ENCODE peak calls at places on chromosomes 7 and 10, in seven cellular contexts. J is CD4-positive, alpha-beta T cell; O is lower lobe of right lung; A is uterus; I is PC-9; F is A549; B is H9. G is an unnamed sample.

GRCh38 chr10:3935933-3936359 is 150.9 kb upstream of the KLF6 start:
- DNase-seq in J (no peak), O (no peak), A (peak), I (no peak), F (no peak), B (no peak), G (no peak)

GRCh38 chr7:4265056-4265455 is 417.0 kb upstream of the FOXK1 start:
- DNase-seq in J (no peak), O (no peak), A (no peak), I (no peak), F (no peak), B (no peak), G (no peak)

GRCh38 chr10:47244560-47245500 is 55.2 kb upstream of the GDF10 start:
- DNase-seq in J (no peak), O (no peak), A (no peak), I (no peak), F (no peak), B (peak), G (no peak)

GRCh38 chr7:20560325-20561180 is 54.9 kb upstream of the ABCB5 start:
- DNase-seq in J (no peak), O (no peak), A (no peak), I (no peak), F (no peak), B (peak), G (no peak)

GRCh38 chr10:97321032-97321806 is 2.1 kb downstream of the FRAT1 start:
- DNase-seq in J (no peak), O (peak), A (no peak), I (no peak), F (no peak), B (peak), G (no peak)

GRCh38 chr10:3090914-3091313 is 23.6 kb downstream of the PFKP start:
- DNase-seq in J (no peak), O (peak), A (peak), I (peak), F (peak), B (no peak), G (peak)

GRCh38 chr10:121880842-121881423 is 46.9 kb downstream of the ATE1 start:
- DNase-seq in J (no peak), O (no peak), A (no peak), I (no peak), F (no peak), B (no peak), G (no peak)

GRCh38 chr10:86113501-86113900 is 253.1 kb downstream of the GRID1 start:
- DNase-seq in J (no peak), O (no peak), A (no peak), I (no peak), F (no peak), B (no peak), G (no peak)

GRCh38 chr7:84112771-84113170 is 81.8 kb downstream of the SEMA3A start:
- DNase-seq in J (no peak), O (no peak), A (no peak), I (no peak), F (no peak), B (no peak), G (no peak)

GRCh38 chr10:125060851-125061556 is 99.4 kb downstream of the CTBP2 start:
- DNase-seq in J (peak), O (peak), A (peak), I (no peak), F (peak), B (peak), G (peak)

GRCh38 chr7:78279457-78279856 is 480.9 kb downstream of the PHTF2 start:
- DNase-seq in J (no peak), O (no peak), A (no peak), I (no peak), F (no peak), B (no peak), G (no peak)

GRCh38 chr10:125578658-125579315 is 104.2 kb downstream of the TEX36 start:
- DNase-seq in J (no peak), O (no peak), A (no peak), I (no peak), F (no peak), B (no peak), G (no peak)

GRCh38 chr7:29865526-29865925 is 59.2 kb downstream of the WIPF3 start:
- DNase-seq in J (no peak), O (no peak), A (no peak), I (no peak), F (peak), B (no peak), G (no peak)

GRCh38 chr7:356691-357462 is 66.9 kb downstream of the FOXL3 start:
- DNase-seq in J (no peak), O (no peak), A (no peak), I (no peak), F (no peak), B (no peak), G (no peak)

GRCh38 chr10:93334901-93335312 is 147.2 kb downstream of the MYOF start:
- DNase-seq in J (no peak), O (no peak), A (no peak), I (peak), F (no peak), B (no peak), G (peak)

GRCh38 chr7:35828817-35829216 is 28.0 kb downstream of the SEPTIN7 start:
- DNase-seq in J (no peak), O (no peak), A (no peak), I (no peak), F (no peak), B (no peak), G (peak)

GRCh38 chr7:148114807-148115206 is 475.8 kb upstream of the C7orf33 start:
- DNase-seq in J (no peak), O (no peak), A (no peak), I (no peak), F (no peak), B (no peak), G (no peak)

GRCh38 chr7:148116954-148117353 is 473.6 kb upstream of the C7orf33 start:
- DNase-seq in J (no peak), O (no peak), A (no peak), I (no peak), F (no peak), B (no peak), G (no peak)

GRCh38 chr7:148116195-148116594 is 474.4 kb upstream of the C7orf33 start:
- DNase-seq in J (no peak), O (no peak), A (no peak), I (no peak), F (no peak), B (no peak), G (no peak)

GRCh38 chr7:148118371-148118770 is 472.2 kb upstream of the C7orf33 start:
- DNase-seq in J (no peak), O (no peak), A (no peak), I (no peak), F (no peak), B (no peak), G (no peak)

GRCh38 chr7:148115308-148115707 is 475.3 kb upstream of the C7orf33 start:
- DNase-seq in J (no peak), O (no peak), A (no peak), I (no peak), F (no peak), B (no peak), G (no peak)
- H3K27ac ChIP-seq in J (no peak), O (no peak), A (no peak), I (no peak), F (no peak), B (no peak), G (no peak)

DNA sequence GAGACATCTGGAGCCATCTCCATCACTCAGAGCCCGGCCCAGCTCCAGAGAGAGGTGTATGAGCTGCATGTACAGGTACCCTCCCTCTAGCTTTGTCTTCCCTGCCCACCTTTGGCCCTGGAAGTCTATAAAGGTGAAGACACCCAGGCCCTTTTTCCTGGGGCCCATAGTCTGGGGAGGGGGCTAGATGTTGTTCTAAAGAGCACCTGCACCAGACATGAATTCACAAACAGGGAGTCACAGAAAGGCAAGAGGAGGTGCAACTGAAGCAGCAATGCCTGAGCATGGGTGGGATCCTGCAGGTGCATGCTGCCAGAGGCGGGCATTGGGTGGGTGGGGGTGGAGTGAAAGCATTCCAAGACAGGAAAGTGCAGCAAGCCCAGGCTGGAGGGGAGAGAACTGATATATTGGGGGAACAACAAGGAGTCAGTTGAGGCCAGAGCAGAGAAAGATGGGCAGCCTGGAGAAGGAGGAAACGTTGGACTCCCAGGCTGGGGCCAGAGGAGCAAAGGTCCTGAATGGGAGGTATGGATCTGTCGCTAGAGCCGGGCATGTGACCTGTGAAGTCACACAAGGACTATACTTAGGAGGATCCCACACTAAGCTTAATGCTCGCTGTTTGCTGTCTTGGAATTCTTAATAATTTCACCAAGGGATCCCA is 11.6 kb downstream of the CDHR1 start:
- DNase-seq in J (no peak), O (no peak), A (no peak), I (no peak), F (no peak), B (no peak), G (no peak)
- TF ChIP-seq CTCF in J (no peak), O (no peak), A (no peak), I (peak), F (no peak), B (no peak), G (no peak)

DNA sequence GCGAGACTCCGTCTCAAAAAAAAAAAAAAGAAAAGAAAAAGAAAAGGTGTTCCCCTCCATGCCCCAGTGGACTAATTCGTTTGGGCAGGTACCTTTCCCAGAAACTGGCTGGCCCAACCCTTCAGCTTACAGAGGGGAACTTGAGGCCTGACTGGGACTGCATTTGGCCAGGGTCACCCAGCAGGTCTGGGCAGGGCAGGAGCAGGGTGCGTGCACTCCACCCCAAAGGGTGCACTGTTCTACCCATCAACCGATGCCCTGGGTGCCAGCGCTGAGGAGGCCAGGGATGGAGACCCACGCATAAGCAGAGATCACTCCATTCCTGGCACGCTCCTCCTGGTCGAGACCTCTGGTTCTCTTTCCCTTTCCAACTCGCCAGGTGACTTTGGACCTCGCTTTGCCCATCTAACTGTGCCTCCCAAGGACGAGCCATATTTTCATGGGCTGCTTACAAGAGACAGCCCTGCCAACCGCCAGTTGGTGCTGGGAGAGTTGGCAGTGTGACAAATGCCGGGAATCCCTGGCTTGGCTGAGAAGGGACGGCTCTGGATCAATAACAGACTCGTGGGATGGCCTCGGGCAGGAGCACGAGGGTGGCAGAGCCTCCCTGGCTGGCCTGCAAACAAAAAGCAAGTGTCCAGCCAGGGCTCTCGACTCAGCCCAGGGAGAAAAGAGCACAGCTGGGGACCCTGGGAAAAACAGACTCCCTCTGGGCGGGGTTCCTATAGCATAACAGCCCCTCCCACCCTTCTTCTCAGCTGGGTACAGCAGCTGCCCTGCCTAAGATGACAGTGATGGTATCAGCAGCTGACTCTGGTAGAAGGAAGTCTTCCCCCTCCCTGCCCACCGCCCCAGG is 7.9 kb downstream of the HSPB1 start:
- DNase-seq in J (no peak), O (no peak), A (peak), I (no peak), F (no peak), B (no peak), G (peak)
- H3K27ac ChIP-seq in J (no peak), O (no peak), A (peak), I (no peak), F (peak), B (no peak), G (no peak)

GRCh38 chr10:101670635-101671034 is 24.3 kb downstream of the FBXW4 start:
- DNase-seq in J (no peak), O (no peak), A (no peak), I (no peak), F (no peak), B (no peak), G (no peak)
- TF ChIP-seq CTCF in J (no peak), O (no peak), A (no peak), I (no peak), F (no peak), B (no peak), G (no peak)

DNA sequence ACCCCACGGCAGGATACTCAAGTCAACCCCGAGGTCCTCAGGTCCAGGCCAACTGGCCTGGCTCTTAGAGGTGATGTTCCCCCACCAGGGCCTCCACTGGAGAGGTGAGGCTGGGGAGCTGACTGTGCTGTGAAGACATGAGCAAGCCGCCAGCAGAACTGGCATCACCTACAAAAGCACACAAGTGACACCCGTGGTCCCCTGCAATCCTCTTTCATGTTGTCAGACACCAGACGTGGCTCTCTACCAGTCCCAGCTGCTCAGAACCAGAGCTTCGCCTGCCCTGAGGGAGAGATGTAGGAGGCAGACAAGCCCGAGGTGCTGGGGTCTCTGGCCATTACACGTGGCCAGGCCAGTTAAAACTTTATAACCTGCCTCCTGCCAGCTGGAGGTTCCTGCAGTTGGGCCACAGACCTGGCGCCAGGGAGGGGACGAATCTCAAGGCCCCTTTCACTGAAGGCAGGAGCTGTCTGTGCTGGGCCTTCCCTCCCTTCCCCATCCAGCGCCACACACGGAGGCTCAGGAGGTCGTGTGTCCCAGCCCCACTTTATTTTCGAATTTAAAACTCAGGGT is 2.2 kb downstream of the COMTD1 start:
- DNase-seq in J (peak), O (no peak), A (no peak), I (no peak), F (no peak), B (no peak), G (no peak)
- H3K27ac ChIP-seq in J (peak), O (peak), A (peak), I (peak), F (peak), B (no peak), G (peak)

G was measured in foreskin keratinocyte.